ENCODE peak calls at places on chromosome 17, in four cellular contexts. V is KG1; Y is activated effector memory CD4-positive, alpha-beta T cell treated with Interleukin-2 at 50 U/mL for 16 hours; I is RCC 7860. X is an unnamed sample.

GRCh38 chr17:39835038-39835786 is 28.9 kb downstream of the IKZF3 start:
- DNase-seq in V (no peak), Y (no peak), I (no peak), X (no peak)

GRCh38 chr17:72063756-72064461 is 56.9 kb upstream of the SOX9 start:
- DNase-seq in V (no peak), Y (no peak), I (no peak), X (no peak)

GRCh38 chr17:67294451-67295199 is 49.6 kb upstream of the HELZ start:
- DNase-seq in V (no peak), Y (no peak), I (no peak), X (no peak)

GRCh38 chr17:59829217-59830006 is 63.3 kb downstream of the TUBD1 start:
- DNase-seq in V (peak), Y (no peak), I (peak), X (peak)

GRCh38 chr17:34091975-34092374 is 163.1 kb upstream of the CCL2 start:
- DNase-seq in V (no peak), Y (no peak), I (no peak), X (no peak)

GRCh38 chr17:71959129-71959528 is 161.7 kb upstream of the SOX9 start:
- DNase-seq in V (no peak), Y (no peak), I (no peak), X (no peak)

GRCh38 chr17:81518785-81519283 is 6.2 kb upstream of the ACTG1 start:
- DNase-seq in V (no peak), Y (no peak), I (no peak), X (no peak)

GRCh38 chr17:77770331-77771105 is 188.0 kb upstream of the TNRC6C start:
- DNase-seq in V (no peak), Y (no peak), I (no peak), X (no peak)

GRCh38 chr17:6823011-6823442 is 8.5 kb downstream of the TEKT1 start:
- DNase-seq in V (no peak), Y (no peak), I (peak), X (no peak)

GRCh38 chr17:56908061-56908542 is 5.7 kb downstream of the TRIM25 start:
- DNase-seq in V (no peak), Y (peak), I (peak), X (no peak)

GRCh38 chr17:29043539-29044165 is 711 bp downstream of the PIPOX start:
- DNase-seq in V (no peak), Y (no peak), I (no peak), X (no peak)

GRCh38 chr17:41618341-41619161 is 5.8 kb downstream of the KRT17 start:
- DNase-seq in V (no peak), Y (no peak), I (peak), X (no peak)

GRCh38 chr17:17568772-17569195 is 22.7 kb downstream of the PEMT start:
- DNase-seq in V (no peak), Y (peak), I (peak), X (peak)

GRCh38 chr17:37392024-37392590 is 14.5 kb downstream of the ACACA start:
- DNase-seq in V (no peak), Y (no peak), I (peak), X (no peak)

GRCh38 chr17:77891602-77892001 is 66.9 kb upstream of the TNRC6C start:
- DNase-seq in V (no peak), Y (no peak), I (no peak), X (no peak)